ENCODE peak calls at places on chromosomes 4 and X, in nine cellular contexts. One of them, this sample, is unnamed.

GRCh38 chr4:34939073-34939472 is 1305.2 kb downstream of the ARAP2 start:
- DNase-seq in sigmoid colon: no peak
- DNase-seq in HCT116: no peak
- DNase-seq in upper lobe of left lung: no peak
- DNase-seq in GM12892: no peak
- DNase-seq in endothelial cell of umbilical vein: no peak
- DNase-seq in suprapubic skin: no peak
- DNase-seq in prostate gland: no peak
- DNase-seq in spleen: no peak
- DNase-seq in this sample: no peak

GRCh38 chr4:148094149-148094548 is 348.1 kb downstream of the NR3C2 start:
- DNase-seq in sigmoid colon: no peak
- DNase-seq in HCT116: no peak
- DNase-seq in upper lobe of left lung: no peak
- DNase-seq in GM12892: no peak
- DNase-seq in endothelial cell of umbilical vein: no peak
- DNase-seq in suprapubic skin: no peak
- DNase-seq in prostate gland: no peak
- DNase-seq in spleen: no peak
- DNase-seq in this sample: no peak

GRCh38 chr4:83025563-83025962 is 9.4 kb upstream of the COPS4 start:
- DNase-seq in sigmoid colon: no peak
- DNase-seq in HCT116: no peak
- DNase-seq in upper lobe of left lung: no peak
- DNase-seq in GM12892: no peak
- DNase-seq in endothelial cell of umbilical vein: no peak
- DNase-seq in suprapubic skin: no peak
- DNase-seq in prostate gland: no peak
- DNase-seq in spleen: no peak
- DNase-seq in this sample: no peak

GRCh38 chr4:42048394-42048793 is 58.1 kb downstream of the SLC30A9 start:
- DNase-seq in sigmoid colon: no peak
- DNase-seq in HCT116: no peak
- DNase-seq in upper lobe of left lung: no peak
- DNase-seq in GM12892: no peak
- DNase-seq in endothelial cell of umbilical vein: peak
- DNase-seq in suprapubic skin: no peak
- DNase-seq in prostate gland: peak
- DNase-seq in spleen: no peak
- DNase-seq in this sample: no peak

GRCh38 chr4:81609844-81610243 is 138.1 kb upstream of the RASGEF1B start:
- DNase-seq in sigmoid colon: no peak
- DNase-seq in HCT116: no peak
- DNase-seq in upper lobe of left lung: no peak
- DNase-seq in GM12892: no peak
- DNase-seq in endothelial cell of umbilical vein: no peak
- DNase-seq in suprapubic skin: no peak
- DNase-seq in prostate gland: no peak
- DNase-seq in spleen: no peak
- DNase-seq in this sample: no peak

GRCh38 chr4:148300877-148301276 is 141.3 kb downstream of the NR3C2 start:
- DNase-seq in sigmoid colon: no peak
- DNase-seq in HCT116: peak
- DNase-seq in upper lobe of left lung: no peak
- DNase-seq in GM12892: no peak
- DNase-seq in endothelial cell of umbilical vein: no peak
- DNase-seq in suprapubic skin: no peak
- DNase-seq in prostate gland: no peak
- DNase-seq in spleen: no peak
- DNase-seq in this sample: no peak

GRCh38 chrX:23276475-23276874 is 58.2 kb upstream of the PTCHD1 start:
- DNase-seq in sigmoid colon: no peak
- DNase-seq in HCT116: no peak
- DNase-seq in upper lobe of left lung: no peak
- DNase-seq in GM12892: no peak
- DNase-seq in endothelial cell of umbilical vein: no peak
- DNase-seq in suprapubic skin: no peak
- DNase-seq in prostate gland: peak
- DNase-seq in spleen: no peak
- DNase-seq in this sample: no peak

GRCh38 chr4:10670346-10670745 is 14.2 kb downstream of the CLNK start:
- DNase-seq in sigmoid colon: no peak
- DNase-seq in HCT116: no peak
- DNase-seq in upper lobe of left lung: no peak
- DNase-seq in GM12892: no peak
- DNase-seq in endothelial cell of umbilical vein: no peak
- DNase-seq in suprapubic skin: no peak
- DNase-seq in prostate gland: no peak
- DNase-seq in spleen: no peak
- DNase-seq in this sample: no peak

GRCh38 chrX:154348646-154349358 is 25.6 kb downstream of the FLNA start:
- DNase-seq in sigmoid colon: peak
- DNase-seq in HCT116: no peak
- DNase-seq in upper lobe of left lung: no peak
- DNase-seq in GM12892: no peak
- DNase-seq in endothelial cell of umbilical vein: no peak
- DNase-seq in suprapubic skin: no peak
- DNase-seq in prostate gland: no peak
- DNase-seq in spleen: peak
- DNase-seq in this sample: no peak

GRCh38 chrX:154350429-154351182 is 23.8 kb downstream of the FLNA start:
- DNase-seq in sigmoid colon: no peak
- DNase-seq in HCT116: no peak
- DNase-seq in upper lobe of left lung: no peak
- DNase-seq in GM12892: no peak
- DNase-seq in endothelial cell of umbilical vein: no peak
- DNase-seq in suprapubic skin: no peak
- DNase-seq in prostate gland: no peak
- DNase-seq in spleen: no peak
- DNase-seq in this sample: peak

GRCh38 chrX:154349359-154349935 is 25.0 kb downstream of the FLNA start:
- DNase-seq in sigmoid colon: peak
- DNase-seq in HCT116: no peak
- DNase-seq in upper lobe of left lung: no peak
- DNase-seq in GM12892: no peak
- DNase-seq in endothelial cell of umbilical vein: no peak
- DNase-seq in suprapubic skin: no peak
- DNase-seq in prostate gland: no peak
- DNase-seq in spleen: no peak
- DNase-seq in this sample: peak

GRCh38 chrX:154351183-154352011 is 23.0 kb downstream of the FLNA start:
- DNase-seq in sigmoid colon: no peak
- DNase-seq in HCT116: no peak
- DNase-seq in upper lobe of left lung: peak
- DNase-seq in GM12892: no peak
- DNase-seq in endothelial cell of umbilical vein: no peak
- DNase-seq in suprapubic skin: no peak
- DNase-seq in prostate gland: no peak
- DNase-seq in spleen: peak
- DNase-seq in this sample: peak

GRCh38 chrX:154349979-154350378 is 24.5 kb downstream of the FLNA start:
- DNase-seq in sigmoid colon: no peak
- DNase-seq in HCT116: no peak
- DNase-seq in upper lobe of left lung: no peak
- DNase-seq in GM12892: no peak
- DNase-seq in endothelial cell of umbilical vein: no peak
- DNase-seq in suprapubic skin: no peak
- DNase-seq in prostate gland: no peak
- DNase-seq in spleen: no peak
- DNase-seq in this sample: no peak
- TF ChIP-seq POLR2AphosphoS5 in sigmoid colon: peak
- TF ChIP-seq POLR2AphosphoS5 in HCT116: no peak
- TF ChIP-seq POLR2AphosphoS5 in upper lobe of left lung: no peak
- TF ChIP-seq POLR2AphosphoS5 in GM12892: no peak
- TF ChIP-seq POLR2AphosphoS5 in endothelial cell of umbilical vein: no peak
- TF ChIP-seq POLR2AphosphoS5 in suprapubic skin: no peak
- TF ChIP-seq POLR2AphosphoS5 in prostate gland: no peak
- TF ChIP-seq POLR2AphosphoS5 in spleen: no peak
- TF ChIP-seq POLR2AphosphoS5 in this sample: no peak

GRCh38 chr4:53813991-53814390 is 222.7 kb upstream of the LNX1 start:
- DNase-seq in sigmoid colon: no peak
- DNase-seq in HCT116: no peak
- DNase-seq in upper lobe of left lung: no peak
- DNase-seq in GM12892: no peak
- DNase-seq in endothelial cell of umbilical vein: no peak
- DNase-seq in suprapubic skin: no peak
- DNase-seq in prostate gland: no peak
- DNase-seq in spleen: no peak
- DNase-seq in this sample: no peak

GRCh38 chr4:53816561-53816960 is 225.3 kb upstream of the LNX1 start:
- DNase-seq in sigmoid colon: no peak
- DNase-seq in HCT116: no peak
- DNase-seq in upper lobe of left lung: no peak
- DNase-seq in GM12892: no peak
- DNase-seq in endothelial cell of umbilical vein: no peak
- DNase-seq in suprapubic skin: no peak
- DNase-seq in prostate gland: no peak
- DNase-seq in spleen: no peak
- DNase-seq in this sample: no peak

GRCh38 chr4:53821179-53821851 is 230.0 kb upstream of the LNX1 start:
- DNase-seq in sigmoid colon: no peak
- DNase-seq in HCT116: no peak
- DNase-seq in upper lobe of left lung: no peak
- DNase-seq in GM12892: no peak
- DNase-seq in endothelial cell of umbilical vein: no peak
- DNase-seq in suprapubic skin: no peak
- DNase-seq in prostate gland: no peak
- DNase-seq in spleen: no peak
- DNase-seq in this sample: no peak

DNA sequence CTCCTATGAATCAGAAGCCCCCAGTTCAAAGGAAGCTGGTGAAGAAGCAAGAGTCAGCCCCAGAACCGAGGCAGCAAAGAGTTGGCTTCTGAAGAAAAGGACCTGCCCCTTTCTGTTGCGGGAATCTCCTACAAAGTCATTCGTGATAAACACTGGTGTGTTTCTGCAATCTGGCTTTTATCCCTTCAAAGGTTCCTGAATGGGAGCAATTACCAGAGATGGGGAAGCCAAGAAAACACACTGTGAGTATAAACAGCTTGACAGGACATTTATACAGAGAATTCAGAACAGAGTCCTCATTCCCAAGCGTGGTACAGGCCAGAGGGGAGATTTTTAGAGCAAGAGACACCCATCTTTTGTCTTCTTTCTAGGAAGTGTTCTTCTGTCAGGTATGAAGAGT is 226.8 kb upstream of the LNX1 start:
- DNase-seq in sigmoid colon: no peak
- DNase-seq in HCT116: no peak
- DNase-seq in upper lobe of left lung: no peak
- DNase-seq in GM12892: no peak
- DNase-seq in endothelial cell of umbilical vein: no peak
- DNase-seq in suprapubic skin: no peak
- DNase-seq in prostate gland: no peak
- DNase-seq in spleen: no peak
- DNase-seq in this sample: no peak
- TF ChIP-seq POLR2AphosphoS5 in sigmoid colon: peak
- TF ChIP-seq POLR2AphosphoS5 in HCT116: no peak
- TF ChIP-seq POLR2AphosphoS5 in upper lobe of left lung: no peak
- TF ChIP-seq POLR2AphosphoS5 in GM12892: no peak
- TF ChIP-seq POLR2AphosphoS5 in endothelial cell of umbilical vein: no peak
- TF ChIP-seq POLR2AphosphoS5 in suprapubic skin: no peak
- TF ChIP-seq POLR2AphosphoS5 in prostate gland: no peak
- TF ChIP-seq POLR2AphosphoS5 in spleen: no peak
- TF ChIP-seq POLR2AphosphoS5 in this sample: peak

DNA sequence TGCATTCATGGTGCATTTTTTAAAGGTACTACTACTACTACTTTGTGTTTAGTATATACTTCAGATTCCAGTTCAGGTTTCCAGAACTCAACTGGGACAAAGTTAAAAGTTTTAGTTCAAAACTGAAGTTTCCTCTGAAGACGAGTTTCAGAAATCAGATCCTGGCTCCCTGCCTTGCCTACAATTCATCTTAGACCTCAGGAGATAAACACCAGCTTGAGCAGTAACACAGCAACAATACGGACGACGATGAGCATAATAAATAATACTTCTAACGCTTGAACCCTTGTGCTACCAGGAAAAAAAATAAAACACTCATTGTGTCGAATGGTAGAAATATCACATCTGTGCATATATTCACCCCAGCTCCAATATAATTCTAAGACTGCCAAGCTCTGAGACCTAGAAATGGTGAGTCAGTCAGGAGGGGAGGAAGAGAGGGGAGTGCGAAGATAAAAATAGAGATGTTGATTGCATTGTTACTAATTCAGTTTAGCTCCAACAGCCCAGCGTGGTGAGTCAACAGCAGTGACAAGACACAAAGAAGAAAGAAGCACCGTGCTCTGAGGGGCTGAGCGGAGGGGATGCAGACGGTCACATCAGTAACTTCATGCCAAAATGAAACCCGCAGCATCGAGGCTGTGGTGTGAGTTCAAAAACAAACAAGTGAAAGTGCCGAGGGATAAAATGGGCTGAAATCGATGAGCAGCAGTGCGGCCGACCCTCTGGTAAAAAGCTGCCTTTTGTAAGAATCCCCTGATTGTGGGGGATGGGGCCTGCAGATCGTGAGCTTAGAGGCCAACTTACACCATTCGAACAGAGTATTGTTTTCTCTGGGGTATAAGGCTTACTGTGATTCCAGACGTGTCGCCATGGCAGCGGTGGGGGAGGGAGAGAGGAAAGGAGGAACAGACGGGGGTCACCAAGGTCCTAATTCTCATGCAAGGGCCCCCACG is 150.3 kb downstream of the MGST2 start:
- DNase-seq in sigmoid colon: peak
- DNase-seq in HCT116: no peak
- DNase-seq in upper lobe of left lung: peak
- DNase-seq in GM12892: no peak
- DNase-seq in endothelial cell of umbilical vein: peak
- DNase-seq in suprapubic skin: no peak
- DNase-seq in prostate gland: no peak
- DNase-seq in spleen: no peak
- DNase-seq in this sample: peak
- TF ChIP-seq POLR2AphosphoS5 in sigmoid colon: no peak
- TF ChIP-seq POLR2AphosphoS5 in HCT116: no peak
- TF ChIP-seq POLR2AphosphoS5 in upper lobe of left lung: no peak
- TF ChIP-seq POLR2AphosphoS5 in GM12892: no peak
- TF ChIP-seq POLR2AphosphoS5 in endothelial cell of umbilical vein: peak
- TF ChIP-seq POLR2AphosphoS5 in suprapubic skin: no peak
- TF ChIP-seq POLR2AphosphoS5 in prostate gland: no peak
- TF ChIP-seq POLR2AphosphoS5 in spleen: peak
- TF ChIP-seq POLR2AphosphoS5 in this sample: peak

GRCh38 chr4:169315530-169316306 is 45.0 kb upstream of the SH3RF1 start:
- DNase-seq in sigmoid colon: no peak
- DNase-seq in HCT116: no peak
- DNase-seq in upper lobe of left lung: no peak
- DNase-seq in GM12892: no peak
- DNase-seq in endothelial cell of umbilical vein: peak
- DNase-seq in suprapubic skin: no peak
- DNase-seq in prostate gland: no peak
- DNase-seq in spleen: no peak
- DNase-seq in this sample: peak

GRCh38 chr4:169311643-169312365 is 41.0 kb upstream of the SH3RF1 start:
- DNase-seq in sigmoid colon: no peak
- DNase-seq in HCT116: peak
- DNase-seq in upper lobe of left lung: no peak
- DNase-seq in GM12892: peak
- DNase-seq in endothelial cell of umbilical vein: peak
- DNase-seq in suprapubic skin: no peak
- DNase-seq in prostate gland: no peak
- DNase-seq in spleen: no peak
- DNase-seq in this sample: no peak

GRCh38 chr4:169313732-169314131 is 43.0 kb upstream of the SH3RF1 start:
- DNase-seq in sigmoid colon: no peak
- DNase-seq in HCT116: no peak
- DNase-seq in upper lobe of left lung: no peak
- DNase-seq in GM12892: no peak
- DNase-seq in endothelial cell of umbilical vein: no peak
- DNase-seq in suprapubic skin: no peak
- DNase-seq in prostate gland: no peak
- DNase-seq in spleen: no peak
- DNase-seq in this sample: no peak

GRCh38 chr4:169312690-169313422 is 42.1 kb upstream of the SH3RF1 start:
- DNase-seq in sigmoid colon: no peak
- DNase-seq in HCT116: no peak
- DNase-seq in upper lobe of left lung: no peak
- DNase-seq in GM12892: no peak
- DNase-seq in endothelial cell of umbilical vein: no peak
- DNase-seq in suprapubic skin: no peak
- DNase-seq in prostate gland: no peak
- DNase-seq in spleen: no peak
- DNase-seq in this sample: no peak

GRCh38 chr4:169314906-169315305 is 44.1 kb upstream of the SH3RF1 start:
- DNase-seq in sigmoid colon: peak
- DNase-seq in HCT116: peak
- DNase-seq in upper lobe of left lung: peak
- DNase-seq in GM12892: no peak
- DNase-seq in endothelial cell of umbilical vein: peak
- DNase-seq in suprapubic skin: no peak
- DNase-seq in prostate gland: peak
- DNase-seq in spleen: no peak
- DNase-seq in this sample: peak
- TF ChIP-seq POLR2AphosphoS5 in sigmoid colon: no peak
- TF ChIP-seq POLR2AphosphoS5 in HCT116: peak
- TF ChIP-seq POLR2AphosphoS5 in upper lobe of left lung: no peak
- TF ChIP-seq POLR2AphosphoS5 in GM12892: no peak
- TF ChIP-seq POLR2AphosphoS5 in endothelial cell of umbilical vein: peak
- TF ChIP-seq POLR2AphosphoS5 in suprapubic skin: no peak
- TF ChIP-seq POLR2AphosphoS5 in prostate gland: peak
- TF ChIP-seq POLR2AphosphoS5 in spleen: no peak
- TF ChIP-seq POLR2AphosphoS5 in this sample: peak